ENCODE peak calls at places on chromosome 2, in nine cellular contexts. One of them, this sample, is unnamed.

GRCh38 chr2:8145385-8145784 is 536.5 kb upstream of the ID2 start:
- DNase-seq in left ventricle myocardium inferior: no peak
- DNase-seq in gastrocnemius medialis: no peak
- DNase-seq in neuronal stem cell: no peak
- DNase-seq in foreskin keratinocyte: no peak
- DNase-seq in CD4-positive, alpha-beta memory T cell: no peak
- DNase-seq in astrocyte: no peak
- DNase-seq in stomach: no peak
- DNase-seq in endodermal cell: no peak
- DNase-seq in this sample: no peak

GRCh38 chr2:114170070-114170469 is 272.4 kb upstream of the DPP10 start:
- DNase-seq in left ventricle myocardium inferior: no peak
- DNase-seq in gastrocnemius medialis: no peak
- DNase-seq in neuronal stem cell: no peak
- DNase-seq in foreskin keratinocyte: no peak
- DNase-seq in CD4-positive, alpha-beta memory T cell: no peak
- DNase-seq in astrocyte: no peak
- DNase-seq in stomach: no peak
- DNase-seq in endodermal cell: no peak
- DNase-seq in this sample: no peak

GRCh38 chr2:26752636-26753035 is 11.4 kb upstream of the SLC35F6 start:
- DNase-seq in left ventricle myocardium inferior: no peak
- DNase-seq in gastrocnemius medialis: no peak
- DNase-seq in neuronal stem cell: no peak
- DNase-seq in foreskin keratinocyte: no peak
- DNase-seq in CD4-positive, alpha-beta memory T cell: no peak
- DNase-seq in astrocyte: no peak
- DNase-seq in stomach: no peak
- DNase-seq in endodermal cell: no peak
- DNase-seq in this sample: no peak

GRCh38 chr2:54377901-54378493 is 78.1 kb upstream of the SPTBN1 start:
- DNase-seq in left ventricle myocardium inferior: no peak
- DNase-seq in gastrocnemius medialis: no peak
- DNase-seq in neuronal stem cell: no peak
- DNase-seq in foreskin keratinocyte: no peak
- DNase-seq in CD4-positive, alpha-beta memory T cell: no peak
- DNase-seq in astrocyte: no peak
- DNase-seq in stomach: no peak
- DNase-seq in endodermal cell: peak; percentile 64
- DNase-seq in this sample: no peak

GRCh38 chr2:95159690-95160449 is at the start of gene ZNF514:
- DNase-seq in left ventricle myocardium inferior: peak; percentile 84
- DNase-seq in gastrocnemius medialis: peak; percentile 62
- DNase-seq in neuronal stem cell: peak; percentile 69
- DNase-seq in foreskin keratinocyte: no peak
- DNase-seq in CD4-positive, alpha-beta memory T cell: peak; percentile 79
- DNase-seq in astrocyte: peak; percentile 48
- DNase-seq in stomach: peak; percentile 87
- DNase-seq in endodermal cell: peak; percentile 86
- DNase-seq in this sample: peak; percentile 70

GRCh38 chr2:31251018-31251417 is 17.1 kb downstream of the EHD3 start:
- DNase-seq in left ventricle myocardium inferior: no peak
- DNase-seq in gastrocnemius medialis: no peak
- DNase-seq in neuronal stem cell: no peak
- DNase-seq in foreskin keratinocyte: no peak
- DNase-seq in CD4-positive, alpha-beta memory T cell: no peak
- DNase-seq in astrocyte: no peak
- DNase-seq in stomach: no peak
- DNase-seq in endodermal cell: no peak
- DNase-seq in this sample: no peak

GRCh38 chr2:8893474-8893873 is 56.1 kb upstream of the KIDINS220 start:
- DNase-seq in left ventricle myocardium inferior: no peak
- DNase-seq in gastrocnemius medialis: no peak
- DNase-seq in neuronal stem cell: no peak
- DNase-seq in foreskin keratinocyte: no peak
- DNase-seq in CD4-positive, alpha-beta memory T cell: no peak
- DNase-seq in astrocyte: no peak
- DNase-seq in stomach: no peak
- DNase-seq in endodermal cell: no peak
- DNase-seq in this sample: no peak

GRCh38 chr2:204108874-204109295 is 172.3 kb downstream of the ICOS start:
- DNase-seq in left ventricle myocardium inferior: no peak
- DNase-seq in gastrocnemius medialis: no peak
- DNase-seq in neuronal stem cell: no peak
- DNase-seq in foreskin keratinocyte: no peak
- DNase-seq in CD4-positive, alpha-beta memory T cell: peak; percentile 18
- DNase-seq in astrocyte: no peak
- DNase-seq in stomach: no peak
- DNase-seq in endodermal cell: no peak
- DNase-seq in this sample: no peak

GRCh38 chr2:32342811-32343210 is 14.0 kb upstream of the BIRC6 start:
- DNase-seq in left ventricle myocardium inferior: no peak
- DNase-seq in gastrocnemius medialis: no peak
- DNase-seq in neuronal stem cell: no peak
- DNase-seq in foreskin keratinocyte: no peak
- DNase-seq in CD4-positive, alpha-beta memory T cell: no peak
- DNase-seq in astrocyte: no peak
- DNase-seq in stomach: no peak
- DNase-seq in endodermal cell: no peak
- DNase-seq in this sample: no peak

GRCh38 chr2:172736419-172737174 is 952 bp downstream of the RAPGEF4 start:
- DNase-seq in left ventricle myocardium inferior: no peak
- DNase-seq in gastrocnemius medialis: no peak
- DNase-seq in neuronal stem cell: no peak
- DNase-seq in foreskin keratinocyte: no peak
- DNase-seq in CD4-positive, alpha-beta memory T cell: no peak
- DNase-seq in astrocyte: no peak
- DNase-seq in stomach: no peak
- DNase-seq in endodermal cell: peak; percentile 51
- DNase-seq in this sample: no peak

GRCh38 chr2:57711991-57712390 is 334.6 kb upstream of the VRK2 start:
- DNase-seq in left ventricle myocardium inferior: no peak
- DNase-seq in gastrocnemius medialis: no peak
- DNase-seq in neuronal stem cell: no peak
- DNase-seq in foreskin keratinocyte: no peak
- DNase-seq in CD4-positive, alpha-beta memory T cell: no peak
- DNase-seq in astrocyte: no peak
- DNase-seq in stomach: no peak
- DNase-seq in endodermal cell: no peak
- DNase-seq in this sample: no peak

GRCh38 chr2:8260213-8260612 is 421.6 kb upstream of the ID2 start:
- DNase-seq in left ventricle myocardium inferior: no peak
- DNase-seq in gastrocnemius medialis: no peak
- DNase-seq in neuronal stem cell: no peak
- DNase-seq in foreskin keratinocyte: no peak
- DNase-seq in CD4-positive, alpha-beta memory T cell: no peak
- DNase-seq in astrocyte: no peak
- DNase-seq in stomach: no peak
- DNase-seq in endodermal cell: peak; percentile 54
- DNase-seq in this sample: no peak

GRCh38 chr2:174561283-174562275 is 36.0 kb downstream of the WIPF1 start:
- DNase-seq in left ventricle myocardium inferior: peak; percentile 83
- DNase-seq in gastrocnemius medialis: peak; percentile 35
- DNase-seq in neuronal stem cell: no peak
- DNase-seq in foreskin keratinocyte: no peak
- DNase-seq in CD4-positive, alpha-beta memory T cell: no peak
- DNase-seq in astrocyte: peak; percentile 81
- DNase-seq in stomach: peak; percentile 82
- DNase-seq in endodermal cell: no peak
- DNase-seq in this sample: peak; percentile 68

GRCh38 chr2:239695728-239696240 is 295.0 kb upstream of the HDAC4 start:
- DNase-seq in left ventricle myocardium inferior: no peak
- DNase-seq in gastrocnemius medialis: no peak
- DNase-seq in neuronal stem cell: no peak
- DNase-seq in foreskin keratinocyte: no peak
- DNase-seq in CD4-positive, alpha-beta memory T cell: no peak
- DNase-seq in astrocyte: no peak
- DNase-seq in stomach: no peak
- DNase-seq in endodermal cell: peak; percentile 8
- DNase-seq in this sample: no peak

GRCh38 chr2:178550352-178550751 is 70.1 kb downstream of the PLEKHA3 start:
- DNase-seq in left ventricle myocardium inferior: no peak
- DNase-seq in gastrocnemius medialis: no peak
- DNase-seq in neuronal stem cell: no peak
- DNase-seq in foreskin keratinocyte: no peak
- DNase-seq in CD4-positive, alpha-beta memory T cell: no peak
- DNase-seq in astrocyte: no peak
- DNase-seq in stomach: no peak
- DNase-seq in endodermal cell: no peak
- DNase-seq in this sample: no peak

GRCh38 chr2:241940329-241940728 is 70.8 kb downstream of the RTP5 start:
- DNase-seq in left ventricle myocardium inferior: no peak
- DNase-seq in gastrocnemius medialis: no peak
- DNase-seq in neuronal stem cell: no peak
- DNase-seq in foreskin keratinocyte: no peak
- DNase-seq in CD4-positive, alpha-beta memory T cell: peak; percentile 10
- DNase-seq in astrocyte: no peak
- DNase-seq in stomach: no peak
- DNase-seq in endodermal cell: no peak
- DNase-seq in this sample: no peak

GRCh38 chr2:55153564-55154315 is 78.4 kb downstream of the CLHC1 start:
- DNase-seq in left ventricle myocardium inferior: no peak
- DNase-seq in gastrocnemius medialis: no peak
- DNase-seq in neuronal stem cell: no peak
- DNase-seq in foreskin keratinocyte: peak; percentile 70
- DNase-seq in CD4-positive, alpha-beta memory T cell: no peak
- DNase-seq in astrocyte: no peak
- DNase-seq in stomach: no peak
- DNase-seq in endodermal cell: no peak
- DNase-seq in this sample: no peak

GRCh38 chr2:229445013-229445412 is 173.9 kb upstream of the PID1 start:
- DNase-seq in left ventricle myocardium inferior: peak; percentile 41
- DNase-seq in gastrocnemius medialis: peak; percentile 68
- DNase-seq in neuronal stem cell: no peak
- DNase-seq in foreskin keratinocyte: peak; percentile 87
- DNase-seq in CD4-positive, alpha-beta memory T cell: no peak
- DNase-seq in astrocyte: peak; percentile 98
- DNase-seq in stomach: peak; percentile 35
- DNase-seq in endodermal cell: no peak
- DNase-seq in this sample: peak; percentile 70

GRCh38 chr2:176924909-176925548 is 287.6 kb upstream of the HNRNPA3 start:
- DNase-seq in left ventricle myocardium inferior: no peak
- DNase-seq in gastrocnemius medialis: no peak
- DNase-seq in neuronal stem cell: no peak
- DNase-seq in foreskin keratinocyte: no peak
- DNase-seq in CD4-positive, alpha-beta memory T cell: no peak
- DNase-seq in astrocyte: no peak
- DNase-seq in stomach: no peak
- DNase-seq in endodermal cell: no peak
- DNase-seq in this sample: no peak

GRCh38 chr2:118661184-118661583 is 186.3 kb downstream of the EN1 start:
- DNase-seq in left ventricle myocardium inferior: no peak
- DNase-seq in gastrocnemius medialis: no peak
- DNase-seq in neuronal stem cell: no peak
- DNase-seq in foreskin keratinocyte: no peak
- DNase-seq in CD4-positive, alpha-beta memory T cell: no peak
- DNase-seq in astrocyte: no peak
- DNase-seq in stomach: no peak
- DNase-seq in endodermal cell: peak; percentile 65
- DNase-seq in this sample: no peak

GRCh38 chr2:200585730-200586643 is at the start of gene AOX1:
- DNase-seq in left ventricle myocardium inferior: peak; percentile 46
- DNase-seq in gastrocnemius medialis: peak; percentile 67
- DNase-seq in neuronal stem cell: peak; percentile 52
- DNase-seq in foreskin keratinocyte: no peak
- DNase-seq in CD4-positive, alpha-beta memory T cell: peak; percentile 11
- DNase-seq in astrocyte: peak; percentile 34
- DNase-seq in stomach: peak; percentile 48
- DNase-seq in endodermal cell: peak; percentile 92
- DNase-seq in this sample: peak; percentile 64

GRCh38 chr2:106523980-106524665 is 37.0 kb downstream of the CD8B2 start:
- DNase-seq in left ventricle myocardium inferior: no peak
- DNase-seq in gastrocnemius medialis: no peak
- DNase-seq in neuronal stem cell: no peak
- DNase-seq in foreskin keratinocyte: no peak
- DNase-seq in CD4-positive, alpha-beta memory T cell: no peak
- DNase-seq in astrocyte: no peak
- DNase-seq in stomach: no peak
- DNase-seq in endodermal cell: no peak
- DNase-seq in this sample: no peak

GRCh38 chr2:674319-674985 is 2.8 kb downstream of the TMEM18 start:
- DNase-seq in left ventricle myocardium inferior: no peak
- DNase-seq in gastrocnemius medialis: no peak
- DNase-seq in neuronal stem cell: no peak
- DNase-seq in foreskin keratinocyte: no peak
- DNase-seq in CD4-positive, alpha-beta memory T cell: no peak
- DNase-seq in astrocyte: no peak
- DNase-seq in stomach: no peak
- DNase-seq in endodermal cell: peak; percentile 46
- DNase-seq in this sample: no peak
- H3K4me1 ChIP-seq in left ventricle myocardium inferior: peaks cover 33% of the 10 kb centered on the region
- H3K4me1 ChIP-seq in gastrocnemius medialis: peaks cover 4% of the 10 kb centered on the region
- H3K4me1 ChIP-seq in neuronal stem cell: peaks cover 11% of the 10 kb centered on the region
- H3K4me1 ChIP-seq in foreskin keratinocyte: peaks cover 5% of the 10 kb centered on the region
- H3K4me1 ChIP-seq in CD4-positive, alpha-beta memory T cell: peaks cover 25% of the 10 kb centered on the region
- H3K4me1 ChIP-seq in astrocyte: peaks cover 33% of the 10 kb centered on the region
- H3K4me1 ChIP-seq in stomach: no peaks in the 10 kb centered on the region
- H3K4me1 ChIP-seq in endodermal cell: no peaks in the 10 kb centered on the region
- H3K4me1 ChIP-seq in this sample: no peaks in the 10 kb centered on the region

DNA sequence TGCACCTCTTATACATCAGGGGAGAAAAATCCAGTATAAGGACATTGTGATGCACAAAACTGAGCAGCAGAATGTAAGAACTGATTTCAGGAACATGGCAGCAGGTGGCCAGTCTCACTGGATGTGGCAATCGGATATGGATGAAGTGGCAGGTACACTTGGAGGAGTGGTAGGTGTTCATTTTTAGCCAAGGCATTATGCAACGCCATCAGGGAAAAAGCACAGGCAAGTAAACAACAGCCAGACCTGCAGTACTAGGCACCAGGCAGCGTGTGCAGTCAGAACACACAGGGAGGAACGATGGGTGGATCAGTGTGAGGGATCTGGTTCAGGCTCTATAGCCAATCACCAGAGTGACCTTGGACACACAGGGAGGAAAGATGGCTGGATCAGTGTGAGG is 77.4 kb upstream of the GCFC2 start:
- DNase-seq in left ventricle myocardium inferior: no peak
- DNase-seq in gastrocnemius medialis: peak; percentile 7
- DNase-seq in neuronal stem cell: no peak
- DNase-seq in foreskin keratinocyte: no peak
- DNase-seq in CD4-positive, alpha-beta memory T cell: no peak
- DNase-seq in astrocyte: no peak
- DNase-seq in stomach: no peak
- DNase-seq in endodermal cell: no peak
- DNase-seq in this sample: no peak
- H3K4me1 ChIP-seq in left ventricle myocardium inferior: no peaks in the 10 kb centered on the region
- H3K4me1 ChIP-seq in gastrocnemius medialis: no peaks in the 10 kb centered on the region
- H3K4me1 ChIP-seq in neuronal stem cell: peaks cover 5% of the 10 kb centered on the region
- H3K4me1 ChIP-seq in foreskin keratinocyte: no peaks in the 10 kb centered on the region
- H3K4me1 ChIP-seq in CD4-positive, alpha-beta memory T cell: no peaks in the 10 kb centered on the region
- H3K4me1 ChIP-seq in astrocyte: no peaks in the 10 kb centered on the region
- H3K4me1 ChIP-seq in stomach: no peaks in the 10 kb centered on the region
- H3K4me1 ChIP-seq in endodermal cell: no peaks in the 10 kb centered on the region
- H3K4me1 ChIP-seq in this sample: no peaks in the 10 kb centered on the region

GRCh38 chr2:218294430-218294999 is 2.2 kb upstream of the TMBIM1 start:
- DNase-seq in left ventricle myocardium inferior: no peak
- DNase-seq in gastrocnemius medialis: no peak
- DNase-seq in neuronal stem cell: no peak
- DNase-seq in foreskin keratinocyte: no peak
- DNase-seq in CD4-positive, alpha-beta memory T cell: no peak
- DNase-seq in astrocyte: no peak
- DNase-seq in stomach: peak; percentile 54
- DNase-seq in endodermal cell: no peak
- DNase-seq in this sample: no peak
- H3K4me1 ChIP-seq in left ventricle myocardium inferior: peaks cover 51% of the 10 kb centered on the region
- H3K4me1 ChIP-seq in gastrocnemius medialis: peaks cover 27% of the 10 kb centered on the region
- H3K4me1 ChIP-seq in neuronal stem cell: peaks cover 16% of the 10 kb centered on the region
- H3K4me1 ChIP-seq in foreskin keratinocyte: peaks cover 40% of the 10 kb centered on the region
- H3K4me1 ChIP-seq in CD4-positive, alpha-beta memory T cell: peaks cover 34% of the 10 kb centered on the region
- H3K4me1 ChIP-seq in astrocyte: peaks cover 31% of the 10 kb centered on the region
- H3K4me1 ChIP-seq in stomach: peaks cover 41% of the 10 kb centered on the region
- H3K4me1 ChIP-seq in endodermal cell: peaks cover 22% of the 10 kb centered on the region
- H3K4me1 ChIP-seq in this sample: peaks cover 27% of the 10 kb centered on the region

GRCh38 chr2:163698857-163699256 is 37.0 kb downstream of the FIGN start:
- DNase-seq in left ventricle myocardium inferior: no peak
- DNase-seq in gastrocnemius medialis: no peak
- DNase-seq in neuronal stem cell: peak; percentile 58
- DNase-seq in foreskin keratinocyte: no peak
- DNase-seq in CD4-positive, alpha-beta memory T cell: no peak
- DNase-seq in astrocyte: no peak
- DNase-seq in stomach: no peak
- DNase-seq in endodermal cell: peak; percentile 82
- DNase-seq in this sample: no peak
- H3K4me1 ChIP-seq in left ventricle myocardium inferior: peaks cover 57% of the 10 kb centered on the region
- H3K4me1 ChIP-seq in gastrocnemius medialis: no peaks in the 10 kb centered on the region
- H3K4me1 ChIP-seq in neuronal stem cell: peaks cover 30% of the 10 kb centered on the region
- H3K4me1 ChIP-seq in foreskin keratinocyte: no peaks in the 10 kb centered on the region
- H3K4me1 ChIP-seq in CD4-positive, alpha-beta memory T cell: no peaks in the 10 kb centered on the region
- H3K4me1 ChIP-seq in astrocyte: no peaks in the 10 kb centered on the region
- H3K4me1 ChIP-seq in stomach: no peaks in the 10 kb centered on the region
- H3K4me1 ChIP-seq in endodermal cell: no peaks in the 10 kb centered on the region
- H3K4me1 ChIP-seq in this sample: no peaks in the 10 kb centered on the region